ENCODE peak calls at places on chromosome 6, in five cellular contexts. D, N, T, U and G are unnamed samples.

GRCh38 chr6:25963426-25964123 is 973 bp downstream of the TRIM38 start:
- DNase-seq in N (no peak), D (no peak), T (no peak), U (no peak), G (peak; percentile 31)

GRCh38 chr6:32168807-32169206 is 4.4 kb downstream of the EGFL8 start:
- DNase-seq in T (no peak), U (no peak), D (peak; percentile 39), N (no peak), G (no peak)

GRCh38 chr6:25217275-25217674 is 61.9 kb upstream of the CARMIL1 start:
- DNase-seq in N (no peak), T (no peak), U (no peak), D (peak; percentile 62), G (no peak)

GRCh38 chr6:108575905-108576494 is 15.3 kb downstream of the FOXO3 start:
- DNase-seq in N (no peak), U (no peak), T (no peak), D (no peak), G (no peak)

GRCh38 chr6:137112067-137112355 is 61.4 kb downstream of the IL22RA2 start:
- DNase-seq in U (no peak), T (no peak), D (peak; percentile 65), N (no peak), G (no peak)

GRCh38 chr6:151617539-151617938 is 123.7 kb downstream of the CCDC170 start:
- DNase-seq in N (no peak), U (no peak), D (peak; percentile 24), T (no peak), G (no peak)

GRCh38 chr6:148723484-148723883 is 23.3 kb upstream of the UST start:
- DNase-seq in U (no peak), N (no peak), T (no peak), D (peak; percentile 89), G (no peak)

GRCh38 chr6:116596815-116597214 is 19.5 kb upstream of the RSPH4A start:
- DNase-seq in D (peak; percentile 41), T (no peak), N (no peak), U (no peak), G (no peak)

GRCh38 chr6:136676075-136676474 is 116.2 kb downstream of the MAP3K5 start:
- DNase-seq in U (no peak), T (no peak), N (no peak), D (no peak), G (no peak)

GRCh38 chr6:26520088-26520839 is 17.9 kb upstream of the HMGN4 start:
- DNase-seq in U (no peak), T (no peak), N (peak; percentile 6), D (no peak), G (peak; percentile 43)

GRCh38 chr6:28311139-28311823 is 24.7 kb downstream of the ZSCAN31 start:
- DNase-seq in U (no peak), D (no peak), T (no peak), N (no peak), G (no peak)

GRCh38 chr6:149840345-149841075 is 23.6 kb downstream of the LRP11 start:
- DNase-seq in D (peak; percentile 96), U (peak; percentile 86), N (no peak), T (peak; percentile 15), G (no peak)

GRCh38 chr6:13419826-13420225 is 67.6 kb downstream of the GFOD1 start:
- DNase-seq in T (no peak), N (no peak), D (no peak), U (no peak), G (no peak)

GRCh38 chr6:13418838-13419237 is 68.6 kb downstream of the GFOD1 start:
- DNase-seq in U (no peak), D (no peak), T (no peak), N (no peak), G (no peak)

GRCh38 chr6:13420269-13420668 is 67.1 kb downstream of the GFOD1 start:
- DNase-seq in T (no peak), N (no peak), D (peak; percentile 44), U (no peak), G (no peak)

GRCh38 chr6:13417954-13418353 is 69.4 kb downstream of the GFOD1 start:
- DNase-seq in N (no peak), U (no peak), T (no peak), D (no peak), G (no peak)

GRCh38 chr6:13419422-13419821 is 68.0 kb downstream of the GFOD1 start:
- DNase-seq in T (no peak), D (no peak), N (no peak), U (no peak), G (no peak)
- H3K4me3 ChIP-seq in T (no peak overlapping the region), D (no peak overlapping the region), N (no peak overlapping the region), U (no peak overlapping the region), G (no peak overlapping the region)

GRCh38 chr6:44255848-44256247 is 1.5 kb downstream of the SLC35B2 start:
- DNase-seq in U (no peak), T (no peak), D (peak; percentile 31), N (no peak), G (no peak)
- H3K4me3 ChIP-seq in U (no peak overlapping the region), T (no peak overlapping the region), D (peak overlapping the region; percentile 86), N (no peak overlapping the region), G (peak overlapping the region; percentile 91)

GRCh38 chr6:89242574-89243330 is 25.6 kb upstream of the GABRR1 start:
- DNase-seq in T (peak; percentile 30), U (no peak), D (peak; percentile 71), N (no peak), G (peak; percentile 37)

GRCh38 chr6:89244237-89244985 is 27.3 kb upstream of the GABRR1 start:
- DNase-seq in T (no peak), N (no peak), D (no peak), U (no peak), G (no peak)

GRCh38 chr6:89239338-89239737 is 22.2 kb upstream of the GABRR1 start:
- DNase-seq in T (peak; percentile 19), N (no peak), D (no peak), U (no peak), G (peak; percentile 18)

DNA sequence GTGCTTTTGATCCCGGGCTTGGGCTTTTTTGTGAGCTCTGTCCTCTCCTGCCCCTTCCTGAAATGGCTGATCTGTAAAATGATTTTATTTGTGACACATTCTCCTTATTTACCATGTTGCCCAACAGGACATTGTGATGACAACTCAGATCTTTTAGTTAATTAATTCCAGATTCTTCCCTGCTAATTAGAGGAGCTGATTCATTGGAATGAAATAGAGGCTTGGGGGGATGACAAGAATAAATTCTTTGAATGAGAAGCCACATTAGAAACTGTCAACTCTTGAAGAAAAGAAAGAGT is 26.1 kb upstream of the GABRR1 start:
- DNase-seq in D (peak; percentile 51), U (no peak), T (no peak), N (no peak), G (no peak)
- H3K4me3 ChIP-seq in D (no peak overlapping the region), U (no peak overlapping the region), T (no peak overlapping the region), N (no peak overlapping the region), G (no peak overlapping the region)

GRCh38 chr6:106972500-106972899 is 2.0 kb downstream of the CD24 start:
- DNase-seq in N (no peak), T (no peak), U (no peak), D (no peak), G (no peak)
- H3K4me3 ChIP-seq in N (no peak overlapping the region), T (no peak overlapping the region), U (no peak overlapping the region), D (no peak overlapping the region), G (no peak overlapping the region)

DNA sequence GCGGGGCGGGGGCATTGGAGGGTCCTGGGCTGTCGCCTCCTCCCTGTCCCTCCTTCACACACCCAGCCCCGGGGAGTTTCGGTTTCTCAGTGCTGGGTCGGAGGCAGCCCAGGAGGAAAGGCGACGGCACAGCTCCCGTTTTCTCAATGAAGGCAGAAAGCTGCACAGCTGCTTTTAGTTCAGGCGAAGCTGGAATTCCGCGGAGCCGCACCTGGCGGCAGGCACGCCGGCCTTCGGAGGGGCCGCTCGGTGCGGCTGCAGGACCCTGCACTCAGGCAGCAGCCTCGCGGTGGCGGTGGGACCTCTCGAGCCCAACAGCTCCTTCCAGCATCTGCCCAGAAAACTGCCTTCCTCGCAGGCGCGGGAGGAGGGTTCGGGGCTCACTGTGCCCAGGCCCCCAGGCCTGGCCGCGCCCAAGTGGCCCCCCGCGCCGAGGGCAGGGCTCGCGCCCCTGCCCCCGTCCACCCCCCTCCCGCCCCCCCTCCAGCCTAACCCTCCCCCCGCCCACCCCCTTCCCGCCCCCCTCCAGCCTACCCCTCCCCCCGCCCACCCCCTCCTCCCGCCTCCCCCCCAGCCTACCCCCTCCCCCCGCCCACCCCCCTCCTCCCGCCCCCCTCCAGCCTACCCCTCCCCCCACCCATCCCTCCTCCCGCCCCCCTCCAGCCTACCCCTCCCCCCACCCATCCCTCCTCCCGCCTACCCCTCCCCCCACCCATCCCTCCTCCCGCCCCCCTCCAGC is 4.8 kb downstream of the FOXQ1 start:
- DNase-seq in D (peak; percentile 74), T (no peak), U (no peak), N (no peak), G (no peak)
- H3K4me3 ChIP-seq in D (peak overlapping the region; percentile 68), T (no peak overlapping the region), U (peak overlapping the region; percentile 20), N (no peak overlapping the region), G (peak overlapping the region; percentile 27)

DNA sequence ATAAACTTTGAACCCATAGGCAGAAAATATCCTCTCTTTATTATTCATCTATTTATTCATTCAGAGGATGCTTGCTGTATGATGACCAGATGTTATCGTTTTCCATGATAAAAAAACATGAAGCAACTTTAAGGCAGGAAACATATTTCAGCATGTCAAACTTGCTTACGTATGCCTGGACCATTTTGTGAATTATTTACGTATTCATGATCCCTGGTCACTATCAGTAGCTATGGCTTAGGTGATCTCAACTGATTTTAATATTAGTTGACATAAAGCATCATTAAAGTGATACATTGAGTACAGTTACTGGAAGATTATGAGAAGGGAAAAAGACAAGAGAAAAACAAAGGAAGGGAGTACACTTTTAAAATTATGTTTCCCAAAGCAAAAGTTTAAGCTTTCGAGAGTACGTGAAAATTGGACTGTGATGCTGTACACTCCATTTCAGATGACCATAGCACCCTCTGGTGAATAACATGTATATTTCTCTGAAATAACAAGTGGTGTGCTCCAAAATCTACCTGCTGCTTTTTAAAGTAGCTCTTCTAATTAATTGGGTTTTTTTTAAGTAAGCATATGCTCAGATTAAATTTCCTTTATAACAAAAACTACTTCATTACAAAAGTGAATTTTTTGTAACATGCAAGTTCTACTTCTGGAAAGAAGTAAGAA is 215.1 kb upstream of the HSF2 start:
- DNase-seq in U (no peak), D (peak; percentile 63), T (no peak), N (no peak), G (no peak)
- H3K4me3 ChIP-seq in U (no peak overlapping the region), D (peak overlapping the region; percentile 36), T (no peak overlapping the region), N (no peak overlapping the region), G (no peak overlapping the region)